ENCODE peak calls at places on chromosomes 5 and 9, in eight cellular contexts. T, V, B, M, X, F, G and W are unnamed samples.

GRCh38 chr5:138748630-138749081 is 4.6 kb upstream of the CTNNA1 start:
- DNase-seq in T (no peak), V (no peak), B (no peak), M (no peak), X (no peak), F (no peak), G (no peak), W (no peak)

GRCh38 chr5:181243020-181243520 is 636 bp downstream of the RACK1 start:
- DNase-seq in T (no peak), V (no peak), B (peak; percentile 25), M (no peak), X (no peak), F (no peak), G (no peak), W (no peak)

GRCh38 chr9:83656032-83656680 is 33.2 kb downstream of the IDNK start:
- DNase-seq in T (no peak), V (no peak), B (no peak), M (no peak), X (no peak), F (no peak), G (no peak), W (no peak)

GRCh38 chr9:130912932-130913598 is 16.5 kb upstream of the QRFP start:
- DNase-seq in T (no peak), V (no peak), B (peak; percentile 70), M (no peak), X (no peak), F (peak; percentile 75), G (no peak), W (no peak)

GRCh38 chr9:112572416-112572815 is 85.8 kb downstream of the KIAA1958 start:
- DNase-seq in T (no peak), V (no peak), B (no peak), M (no peak), X (peak; percentile 52), F (no peak), G (no peak), W (no peak)

GRCh38 chr9:109121218-109121796 is 1.6 kb upstream of the TMEM245 start:
- DNase-seq in T (no peak), V (no peak), B (peak; percentile 41), M (no peak), X (peak; percentile 71), F (no peak), G (no peak), W (no peak)

GRCh38 chr9:116959775-116960174 is 272.7 kb downstream of the TRIM32 start:
- DNase-seq in T (no peak), V (no peak), B (peak; percentile 90), M (no peak), X (peak; percentile 62), F (no peak), G (no peak), W (no peak)

GRCh38 chr5:19200251-19200650 is 787.7 kb downstream of the CDH18 start:
- DNase-seq in T (no peak), V (no peak), B (no peak), M (no peak), X (no peak), F (no peak), G (no peak), W (no peak)

GRCh38 chr5:132046915-132047314 is 13.5 kb upstream of the IL3 start:
- DNase-seq in T (no peak), V (no peak), B (no peak), M (no peak), X (no peak), F (no peak), G (no peak), W (no peak)

GRCh38 chr5:36357391-36357790 is 55.7 kb upstream of the RANBP3L start:
- DNase-seq in T (no peak), V (no peak), B (no peak), M (no peak), X (no peak), F (no peak), G (no peak), W (no peak)

GRCh38 chr5:133668458-133668857 is 56.1 kb upstream of the FSTL4 start:
- DNase-seq in T (no peak), V (no peak), B (no peak), M (no peak), X (no peak), F (no peak), G (no peak), W (no peak)

GRCh38 chr5:28448791-28449190 is 1410.4 kb upstream of the CDH9 start:
- DNase-seq in T (no peak), V (no peak), B (no peak), M (no peak), X (no peak), F (no peak), G (no peak), W (no peak)

GRCh38 chr5:60521379-60522298 is 178.3 kb downstream of the DEPDC1B start:
- DNase-seq in T (no peak), V (no peak), B (no peak), M (no peak), X (no peak), F (no peak), G (no peak), W (no peak)

GRCh38 chr9:20382460-20383071 is 239.7 kb downstream of the MLLT3 start:
- DNase-seq in T (no peak), V (peak; percentile 16), B (no peak), M (peak; percentile 17), X (peak; percentile 22), F (peak; percentile 34), G (no peak), W (no peak)

GRCh38 chr5:91367374-91367773 is 15.7 kb downstream of the ARRDC3 start:
- DNase-seq in T (no peak), V (no peak), B (no peak), M (no peak), X (no peak), F (no peak), G (no peak), W (no peak)

GRCh38 chr9:119368681-119369581 is at the start of gene BRINP1:
- DNase-seq in T (no peak), V (peak; percentile 90), B (peak; percentile 69), M (peak; percentile 19), X (peak; percentile 83), F (no peak), G (peak; percentile 28), W (peak; percentile 14)
- H3K27ac ChIP-seq in T (no peak within 1 kb of the TSS), V (no peak within 1 kb of the TSS), B (no peak within 1 kb of the TSS), M (no peak within 1 kb of the TSS), X (no peak within 1 kb of the TSS), F (no peak within 1 kb of the TSS), G (no peak within 1 kb of the TSS), W (no peak within 1 kb of the TSS)

GRCh38 chr5:143399616-143400540 is 3.6 kb downstream of the NR3C1 start:
- DNase-seq in T (no peak), V (no peak), B (no peak), M (no peak), X (no peak), F (no peak), G (no peak), W (no peak)

GRCh38 chr5:143401846-143402463 is 1.5 kb downstream of the NR3C1 start:
- DNase-seq in T (peak; percentile 23), V (no peak), B (no peak), M (peak; percentile 70), X (no peak), F (peak; percentile 21), G (no peak), W (no peak)

GRCh38 chr5:143400541-143401252 is 2.8 kb downstream of the NR3C1 start:
- DNase-seq in T (no peak), V (no peak), B (peak; percentile 24), M (peak; percentile 82), X (no peak), F (no peak), G (no peak), W (no peak)

GRCh38 chr5:143402464-143403356 is 776 bp downstream of the NR3C1 start:
- DNase-seq in T (peak; percentile 49), V (peak; percentile 65), B (peak; percentile 74), M (peak; percentile 61), X (peak; percentile 74), F (peak; percentile 33), G (peak; percentile 79), W (peak; percentile 70)

DNA sequence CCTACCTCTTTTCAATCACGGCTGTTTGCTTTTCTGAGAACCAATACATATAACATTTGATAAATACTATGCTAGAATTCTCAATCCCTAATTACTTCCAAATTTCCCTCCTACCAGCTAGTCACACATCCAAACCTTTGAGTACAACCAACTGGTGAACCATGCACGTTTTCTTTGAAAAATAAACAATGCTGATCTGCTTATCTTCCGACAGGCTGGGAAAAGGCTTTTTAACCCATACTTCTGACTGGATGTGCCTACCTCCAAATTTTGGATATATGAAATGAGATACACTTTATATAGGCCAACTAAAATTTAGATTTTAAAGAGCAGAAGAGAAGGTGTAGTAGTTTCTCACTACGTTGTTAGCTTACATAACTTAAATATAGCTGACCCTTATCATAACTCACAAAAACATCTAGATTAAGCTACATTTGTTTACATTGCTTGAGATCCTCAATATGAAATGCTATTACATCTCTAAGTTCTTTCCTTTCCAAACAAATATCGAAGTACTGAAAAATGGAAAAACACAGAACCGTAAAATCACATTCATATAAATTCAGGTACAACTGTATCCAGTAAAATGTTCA is 2.1 kb downstream of the NR3C1 start:
- DNase-seq in T (no peak), V (no peak), B (peak; percentile 6), M (no peak), X (no peak), F (no peak), G (no peak), W (no peak)
- H3K27ac ChIP-seq in T (no peak overlapping the region), V (no peak overlapping the region), B (no peak overlapping the region), M (peak overlapping the region; percentile 99), X (no peak overlapping the region), F (peak overlapping the region; percentile 91), G (no peak overlapping the region), W (peak overlapping the region; percentile 100)

DNA sequence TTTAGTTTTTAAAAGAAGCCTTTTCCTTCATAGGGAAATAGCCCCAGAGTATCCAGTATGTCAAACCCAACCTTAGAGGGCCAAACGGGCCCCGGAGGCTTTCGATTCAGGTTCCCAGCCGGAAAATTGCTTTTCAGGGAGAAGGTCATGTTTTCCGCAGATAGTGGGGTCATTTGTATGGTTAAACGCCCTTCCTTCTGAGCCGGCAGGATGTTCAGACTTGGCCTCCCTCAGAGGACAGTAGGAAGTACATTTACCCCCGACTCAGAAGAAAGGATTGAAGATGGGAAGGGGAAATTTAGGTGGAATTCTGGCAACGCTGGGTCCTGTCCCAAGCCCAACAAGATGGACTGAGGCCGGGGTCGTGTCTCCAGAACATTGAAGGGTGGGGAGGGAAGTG is 195.2 kb downstream of the AOPEP start:
- DNase-seq in T (no peak), V (no peak), B (no peak), M (no peak), X (no peak), F (no peak), G (no peak), W (no peak)
- H3K27ac ChIP-seq in T (no peak overlapping the region), V (peak overlapping the region; percentile 86), B (peak overlapping the region; percentile 70), M (peak overlapping the region; percentile 97), X (peak overlapping the region; percentile 30), F (peak overlapping the region; percentile 99), G (no peak overlapping the region), W (peak overlapping the region; percentile 82)

DNA sequence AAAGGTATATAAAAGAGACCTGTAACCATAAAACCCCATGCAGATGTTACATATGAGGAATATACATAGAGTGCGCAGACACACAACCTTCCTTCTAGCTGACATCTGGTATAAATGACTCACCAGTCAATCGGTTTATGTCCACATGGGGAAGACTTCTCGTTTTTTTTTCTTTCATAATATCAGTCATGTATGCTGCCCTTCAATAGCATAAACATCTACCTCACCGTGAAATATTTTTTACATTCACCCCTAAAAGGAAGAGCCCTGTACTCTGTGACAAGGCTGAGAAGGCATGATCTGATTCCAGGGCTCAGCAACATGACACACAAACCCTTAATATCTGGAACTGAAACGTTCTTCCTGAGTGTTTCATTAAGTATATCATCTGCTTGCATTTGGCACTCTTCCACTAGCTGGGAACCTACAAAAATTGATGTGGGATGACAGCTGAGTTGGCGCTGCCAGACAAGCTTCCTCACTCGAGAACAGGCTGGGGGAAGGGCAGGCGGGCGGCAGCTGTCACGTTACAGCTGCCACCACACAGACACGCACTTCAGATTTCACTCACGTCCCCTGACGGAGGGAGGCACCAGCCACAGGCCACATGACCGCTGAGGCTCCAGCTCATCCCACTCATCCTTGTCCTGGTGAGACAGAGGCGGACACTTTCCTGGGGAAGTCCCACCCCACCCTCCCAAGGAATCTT is 74.2 kb downstream of the SHB start:
- DNase-seq in T (no peak), V (peak; percentile 44), B (no peak), M (no peak), X (no peak), F (no peak), G (peak; percentile 72), W (peak; percentile 83)
- H3K27ac ChIP-seq in T (no peak overlapping the region), V (peak overlapping the region; percentile 59), B (no peak overlapping the region), M (peak overlapping the region; percentile 53), X (no peak overlapping the region), F (peak overlapping the region; percentile 2), G (no peak overlapping the region), W (peak overlapping the region; percentile 47)